ENCODE peak calls at places on chromosomes 6 and 20, in five cellular contexts. Y is natural killer cell, H is uterus, D is GM10248, W is colonic mucosa. J is an unnamed sample.

GRCh38 chr6:118596774-118597332 is 48.8 kb downstream of the PLN start:
- DNase-seq in W (no peak), H (no peak), D (no peak), Y (no peak), J (no peak)

GRCh38 chr6:49516147-49516505 is 16.4 kb downstream of the GLYATL3 start:
- DNase-seq in Y (no peak), H (no peak), D (no peak), W (no peak), J (no peak)

GRCh38 chr6:116008470-116009229 is 52.0 kb downstream of the FRK start:
- DNase-seq in Y (no peak), D (no peak), W (no peak), H (no peak), J (no peak)

GRCh38 chr6:113886512-113886911 is 29.4 kb downstream of the MARCKS start:
- DNase-seq in W (no peak), H (no peak), Y (no peak), D (no peak), J (no peak)

GRCh38 chr20:1687053-1687452 is 29.5 kb upstream of the SIRPG start:
- DNase-seq in W (no peak), Y (no peak), D (no peak), H (no peak), J (no peak)

GRCh38 chr20:5528719-5529256 is 212.0 kb upstream of the PROKR2 start:
- DNase-seq in H (peak; percentile 76), D (peak; percentile 73), W (peak; percentile 77), Y (peak; percentile 61), J (peak; percentile 39)

GRCh38 chr6:143397229-143398222 is 53.0 kb downstream of the ADAT2 start:
- DNase-seq in W (peak; percentile 69), Y (peak; percentile 48), D (no peak), H (peak; percentile 37), J (peak; percentile 10)

GRCh38 chr6:88680654-88681053 is 282.8 kb downstream of the RNGTT start:
- DNase-seq in H (no peak), Y (no peak), D (no peak), W (no peak), J (no peak)

GRCh38 chr6:27188206-27188884 is 59.2 kb upstream of the PRSS16 start:
- DNase-seq in W (peak; percentile 73), D (peak; percentile 70), Y (peak; percentile 41), H (peak; percentile 66), J (peak; percentile 46)

GRCh38 chr20:22985212-22985611 is 49.9 kb upstream of the SSTR4 start:
- DNase-seq in W (no peak), Y (no peak), H (no peak), D (no peak), J (no peak)

DNA sequence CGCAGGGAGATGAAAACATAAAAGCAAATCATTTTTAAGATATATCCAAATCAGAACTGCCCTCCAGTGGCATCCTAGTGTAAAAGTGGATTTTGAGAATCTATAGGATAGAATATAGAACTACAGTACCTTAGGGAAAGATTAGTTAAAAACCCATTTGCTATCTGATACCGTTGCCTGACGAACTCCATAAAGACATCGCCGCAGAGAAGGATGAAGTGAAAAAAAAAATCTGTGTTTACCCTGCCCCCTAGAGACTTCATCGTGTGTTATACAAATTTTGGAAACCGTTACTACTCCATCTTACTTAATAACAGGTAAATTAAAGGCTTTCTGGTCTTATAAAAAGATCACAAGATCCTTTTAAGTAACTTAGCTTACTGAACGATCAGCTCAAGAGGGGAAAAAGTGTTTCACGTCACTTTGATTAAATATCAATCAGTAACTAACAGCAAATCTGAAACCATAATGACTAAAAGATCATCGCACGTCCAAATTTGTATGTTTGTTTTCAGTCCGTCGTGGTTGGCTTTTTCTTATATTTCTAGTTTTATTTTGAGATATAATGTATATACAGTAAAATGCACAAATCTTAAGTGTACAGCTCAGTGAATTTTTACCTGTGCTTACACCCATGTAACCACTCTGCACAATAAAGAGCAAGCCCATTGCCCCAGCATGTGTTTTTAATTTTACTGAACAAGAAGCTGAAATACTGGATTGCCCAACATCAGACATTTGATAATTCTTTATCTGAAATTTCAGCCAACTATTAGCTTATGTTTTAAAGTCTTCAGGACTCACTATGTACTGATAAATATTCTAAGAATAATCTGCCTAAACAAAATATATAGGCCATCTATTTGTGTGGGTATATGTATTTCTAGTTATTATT is 879 bp upstream of the MCM3 start:
- DNase-seq in D (no peak), W (no peak), Y (no peak), H (no peak), J (no peak)
- TF ChIP-seq CTCF in D (peak; percentile 28), W (no peak), Y (peak; percentile 37), H (peak; percentile 8), J (no peak)

GRCh38 chr6:136290406-136291010 is 862 bp upstream of the BCLAF1 start:
- DNase-seq in Y (peak; percentile 79), H (peak; percentile 79), W (peak; percentile 72), D (peak; percentile 45), J (no peak)

GRCh38 chr6:136294621-136295020 is 5.0 kb upstream of the BCLAF1 start:
- DNase-seq in H (no peak), Y (no peak), D (no peak), W (no peak), J (no peak)

GRCh38 chr6:136289327-136289578 is 393 bp downstream of the BCLAF1 start:
- DNase-seq in H (peak; percentile 88), Y (peak; percentile 94), D (peak; percentile 85), W (peak; percentile 93), J (peak; percentile 86)

GRCh38 chr6:136288566-136289326 is 900 bp downstream of the BCLAF1 start:
- DNase-seq in W (peak; percentile 81), H (peak; percentile 75), Y (peak; percentile 89), D (peak; percentile 43), J (peak; percentile 24)

GRCh38 chr6:136289579-136290405 is at the start of gene BCLAF1:
- DNase-seq in Y (peak; percentile 99), W (peak; percentile 100), H (peak; percentile 100), D (peak; percentile 96), J (peak; percentile 98)
- TF ChIP-seq CTCF in Y (no peak), W (no peak), H (no peak), D (no peak), J (peak; percentile 7)

GRCh38 chr6:31402324-31403282 is 792 bp upstream of the MICA start:
- DNase-seq in H (no peak), W (peak; percentile 54), Y (no peak), D (peak; percentile 23), J (no peak)

GRCh38 chr6:31399589-31400466 is 3.6 kb upstream of the MICA start:
- DNase-seq in W (peak; percentile 94), D (peak; percentile 71), Y (peak; percentile 55), H (peak; percentile 95), J (peak; percentile 38)

GRCh38 chr6:31401403-31401802 is 2.0 kb upstream of the MICA start:
- DNase-seq in H (peak; percentile 72), W (peak; percentile 60), Y (no peak), D (no peak), J (no peak)

GRCh38 chr6:31403283-31403989 is at the start of gene MICA:
- DNase-seq in H (peak; percentile 90), W (peak; percentile 96), D (peak; percentile 92), Y (peak; percentile 77), J (peak; percentile 71)

DNA sequence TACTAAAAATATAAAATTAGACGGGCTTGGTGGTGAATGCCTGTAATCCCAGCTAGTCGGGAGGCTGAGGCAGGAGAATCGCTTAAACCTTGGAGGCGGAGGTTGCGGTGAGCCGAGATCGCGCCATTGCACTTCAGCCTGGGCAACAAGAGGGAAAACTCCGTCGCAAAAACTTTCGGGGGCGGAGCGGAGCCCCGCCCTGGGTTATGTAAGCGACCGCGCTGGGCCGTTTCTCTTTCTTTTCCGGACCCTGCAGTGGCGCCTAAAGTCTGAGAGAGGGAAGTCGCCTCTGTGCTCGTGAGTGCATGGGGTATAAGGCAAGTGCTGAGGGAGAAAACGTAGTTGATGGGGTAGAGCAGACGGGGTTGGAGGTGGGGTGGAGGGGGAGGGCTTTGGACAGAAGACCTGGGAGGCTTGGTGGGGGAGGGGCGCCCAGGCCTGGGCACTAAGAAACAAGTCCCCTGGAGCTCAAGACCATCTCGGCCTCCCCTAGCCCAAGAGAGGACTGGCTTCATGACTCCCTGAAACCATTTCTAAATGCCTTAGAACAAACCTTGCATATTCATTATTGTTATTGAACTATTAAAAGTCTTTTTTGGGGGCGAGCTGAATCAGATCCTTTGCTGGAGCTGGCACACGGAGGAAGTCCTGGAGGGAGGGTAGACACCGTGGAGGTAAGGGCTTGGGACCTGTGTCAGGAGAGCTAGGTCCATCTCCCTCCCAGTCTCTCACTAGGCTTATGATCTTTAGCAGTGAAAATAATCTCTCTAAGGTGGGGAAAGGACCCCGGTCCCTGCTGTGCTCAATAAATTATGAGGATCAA is 2.7 kb upstream of the MICA start:
- DNase-seq in H (peak; percentile 80), W (peak; percentile 86), D (peak; percentile 71), Y (peak; percentile 58), J (no peak)
- TF ChIP-seq CTCF in H (no peak), W (no peak), D (no peak), Y (no peak), J (no peak)

GRCh38 chr6:137571854-137572253 is 77.7 kb upstream of the OLIG3 start:
- DNase-seq in H (no peak), W (peak; percentile 55), Y (peak; percentile 37), D (peak; percentile 33), J (no peak)
- TF ChIP-seq CTCF in H (no peak), W (peak; percentile 58), Y (peak; percentile 70), D (peak; percentile 52), J (peak; percentile 68)